ENCODE peak calls at places on chromosomes 1 and 21, in six cellular contexts. C, X, Y, E, P and R are unnamed samples. For H3K27me3, the result is how much of the 10 kb centered on the place peaks cover.

GRCh38 chr1:214472362-214472761 is 79.0 kb downstream of the PTPN14 start:
- DNase-seq in P (no peak), X (no peak), E (no peak), C (no peak), Y (no peak), R (peak)

GRCh38 chr1:160006312-160006940 is 25.4 kb downstream of the PIGM start:
- DNase-seq in X (peak), P (peak), E (peak), C (peak), Y (peak), R (peak)

GRCh38 chr1:59072017-59072947 is 224.6 kb upstream of the FGGY start:
- DNase-seq in E (peak), Y (no peak), C (no peak), X (peak), P (no peak), R (peak)

GRCh38 chr1:14259191-14259757 is 339.2 kb upstream of the KAZN start:
- DNase-seq in C (peak), X (no peak), P (peak), Y (no peak), E (no peak), R (no peak)

GRCh38 chr1:232952514-232953175 is 2.2 kb downstream of the NTPCR start:
- DNase-seq in C (no peak), E (peak), Y (no peak), X (peak), P (no peak), R (peak)

GRCh38 chr1:31264790-31265386 is 25.2 kb upstream of the NKAIN1 start:
- DNase-seq in P (no peak), E (no peak), C (peak), Y (no peak), X (no peak), R (no peak)

GRCh38 chr1:224939844-224940425 is 10.5 kb downstream of the DNAH14 start:
- DNase-seq in P (no peak), E (no peak), X (no peak), Y (no peak), C (no peak), R (no peak)

GRCh38 chr1:153505576-153505975 is 30.2 kb downstream of the S100A6 start:
- DNase-seq in X (peak), C (no peak), Y (no peak), P (no peak), E (no peak), R (no peak)

GRCh38 chr21:42120904-42121535 is 49.9 kb downstream of the UMODL1 start:
- DNase-seq in C (no peak), Y (no peak), P (no peak), X (no peak), E (no peak), R (no peak)

GRCh38 chr21:45516071-45516670 is 26.1 kb downstream of the SLC19A1 start:
- DNase-seq in X (no peak), E (no peak), Y (no peak), C (no peak), P (no peak), R (no peak)

GRCh38 chr1:14149431-14149830 is 449.1 kb upstream of the KAZN start:
- DNase-seq in P (no peak), E (no peak), Y (no peak), C (no peak), X (no peak), R (no peak)

GRCh38 chr1:98044766-98045165 is 123.9 kb upstream of the DPYD start:
- DNase-seq in X (no peak), P (no peak), E (no peak), C (no peak), Y (no peak), R (no peak)

GRCh38 chr1:17802164-17802563 is 47.0 kb downstream of the ACTL8 start:
- DNase-seq in X (peak), E (no peak), P (no peak), Y (no peak), C (no peak), R (no peak)

GRCh38 chr1:1292851-1293250 is 12.6 kb downstream of the SCNN1D start:
- DNase-seq in E (no peak), P (no peak), Y (no peak), C (no peak), X (no peak), R (no peak)

GRCh38 chr1:154819628-154820590 is 50.2 kb downstream of the KCNN3 start:
- DNase-seq in X (no peak), Y (no peak), C (no peak), P (no peak), E (peak), R (no peak)
- TF ChIP-seq CTCF in X (peak), Y (no peak), C (peak), P (no peak), E (peak), R (peak)

DNA sequence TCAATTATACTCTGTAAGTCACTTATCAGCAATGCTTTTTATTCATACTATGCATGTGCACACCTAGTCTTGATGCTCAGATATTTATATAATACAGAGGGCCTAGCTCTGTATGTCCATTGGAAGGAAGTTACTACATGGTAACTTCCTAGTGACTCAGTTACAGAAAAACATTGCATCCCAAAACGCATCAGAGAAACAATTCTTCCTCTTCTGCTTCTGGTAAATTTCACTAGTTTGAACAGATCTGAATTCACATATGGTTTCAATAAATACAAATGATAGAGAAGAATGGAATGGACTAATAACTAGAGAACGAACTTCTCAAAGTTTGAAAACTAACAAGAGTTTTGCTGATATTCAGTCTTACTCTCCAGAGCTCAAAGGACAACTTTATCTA is 811.3 kb upstream of the ADGRL2 start:
- DNase-seq in Y (no peak), X (no peak), C (no peak), P (no peak), E (no peak), R (no peak)
- H3K27ac ChIP-seq in Y (no peak), X (no peak), C (no peak), P (no peak), E (no peak), R (no peak)

DNA sequence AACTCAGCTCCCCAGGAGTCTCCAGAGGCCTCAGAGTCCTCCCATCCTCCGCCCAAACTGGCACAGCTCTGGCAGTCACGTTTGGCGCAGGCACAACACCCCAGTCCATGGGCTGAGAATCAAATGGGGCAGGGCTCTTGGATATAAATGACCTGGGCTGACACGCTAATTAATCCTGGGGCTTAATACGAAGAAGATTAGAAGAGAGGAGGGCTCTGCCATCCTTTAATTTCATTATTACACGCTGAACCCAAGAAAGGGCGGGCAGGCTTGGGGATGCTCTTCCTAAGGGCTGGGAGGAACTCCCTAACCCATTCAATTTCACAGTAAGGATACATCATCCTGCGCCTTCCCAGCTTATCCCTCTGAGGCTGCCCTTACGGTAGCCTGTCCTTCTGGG is 2.4 kb downstream of the GRIK3 start:
- DNase-seq in P (no peak), Y (no peak), X (no peak), C (no peak), E (no peak), R (no peak)
- H3K27me3 ChIP-seq in P (under half), Y (under half), X (under half), C (under half), E (under half), R (half or more)

GRCh38 chr21:35749904-35750303 is 310.4 kb downstream of the SETD4 start:
- DNase-seq in E (no peak), P (no peak), X (no peak), C (no peak), Y (no peak), R (no peak)
- TF ChIP-seq CTCF in E (no peak), P (no peak), X (no peak), C (no peak), Y (no peak), R (no peak)